ENCODE peak calls at places on chromosomes 7 and 10, in ten cellular contexts. S is psoas muscle; A is AG09319; V is mesothelial cell of epicardium; O is brain microvascular endothelial cell; T is heart right ventricle; G is CD8-positive, alpha-beta T cell; D is A549; R is CD4-positive, alpha-beta T cell; B is bronchial epithelial cell. F is an unnamed sample.
A peak's percentile ranks its signal among the peaks of the same experiment; 100 is the strongest.

GRCh38 chr7:6631605-6632004 is 5.5 kb upstream of the ZNF316 start:
- DNase-seq in V (no peak), T (no peak), G (no peak), B (peak; percentile 21), S (no peak), A (no peak), D (no peak), O (no peak), R (no peak), F (peak; percentile 45)

GRCh38 chr7:32164341-32164996 is 94.3 kb upstream of the PDE1C start:
- DNase-seq in O (peak; percentile 76), V (no peak), A (no peak), B (peak; percentile 72), T (no peak), G (no peak), D (peak; percentile 75), S (no peak), R (no peak), F (peak; percentile 81)

GRCh38 chr7:6305330-6305729 is 32.9 kb upstream of the CYTH3 start:
- DNase-seq in G (no peak), T (no peak), B (no peak), O (no peak), D (peak; percentile 74), R (no peak), S (no peak), V (no peak), A (no peak), F (no peak)

GRCh38 chr7:2175514-2175913 is 57.2 kb downstream of the MAD1L1 start:
- DNase-seq in G (no peak), B (peak; percentile 78), S (no peak), V (no peak), T (no peak), D (peak; percentile 33), R (no peak), O (peak; percentile 91), A (peak; percentile 96), F (peak; percentile 77)

GRCh38 chr7:911791-912480 is 35.6 kb downstream of the GET4 start:
- DNase-seq in G (peak; percentile 15), T (no peak), R (no peak), A (no peak), D (no peak), O (no peak), V (no peak), B (no peak), S (no peak), F (no peak)

GRCh38 chr7:16106300-16106699 is 315.0 kb downstream of the CRPPA start:
- DNase-seq in T (no peak), D (no peak), V (no peak), G (no peak), B (peak; percentile 48), S (no peak), R (no peak), O (no peak), A (no peak), F (peak; percentile 74)

GRCh38 chr7:78383096-78383495 is 584.5 kb downstream of the PHTF2 start:
- DNase-seq in A (no peak), O (no peak), S (no peak), B (no peak), V (no peak), R (no peak), G (no peak), D (no peak), T (no peak), F (no peak)

GRCh38 chr7:2560175-2560695 is 1.5 kb downstream of the IQCE start:
- DNase-seq in O (no peak), D (no peak), R (no peak), T (no peak), B (no peak), G (no peak), S (no peak), A (no peak), V (no peak), F (no peak)

GRCh38 chr10:79947083-79947415 is 1.9 kb downstream of the SFTPD start:
- DNase-seq in O (no peak), T (no peak), R (no peak), B (peak; percentile 14), A (no peak), V (no peak), G (no peak), S (no peak), D (no peak), F (peak; percentile 21)

GRCh38 chr10:32253300-32253699 is 93.7 kb downstream of the EPC1 start:
- DNase-seq in G (no peak), R (no peak), S (no peak), V (no peak), B (peak; percentile 88), T (no peak), O (peak; percentile 19), D (peak; percentile 23), A (no peak), F (peak; percentile 96)

GRCh38 chr10:17649836-17650235 is 5.9 kb downstream of the STAM start:
- DNase-seq in R (no peak), V (no peak), A (no peak), T (no peak), G (no peak), S (no peak), D (no peak), B (no peak), O (peak; percentile 39), F (no peak)

GRCh38 chr10:89207181-89207800 is at the start of gene CH25H:
- DNase-seq in S (peak; percentile 84), T (peak; percentile 72), A (no peak), R (peak; percentile 24), G (peak; percentile 49), B (peak; percentile 69), O (peak; percentile 71), D (peak; percentile 39), V (peak; percentile 31), F (peak; percentile 85)

GRCh38 chr10:56823849-56824248 is 462.8 kb upstream of the ZWINT start:
- DNase-seq in A (no peak), D (peak; percentile 17), B (peak; percentile 4), S (no peak), G (no peak), V (no peak), R (no peak), T (no peak), O (no peak), F (peak; percentile 34)
- TF ChIP-seq CTCF in A (no peak), D (no peak), B (peak; percentile 10), S (no peak), G (no peak), V (peak; percentile 5), R (no peak), T (no peak), O (peak; percentile 7), F (no peak)

GRCh38 chr10:5666324-5667220 is at the start of gene ASB13:
- DNase-seq in V (peak; percentile 53), S (peak; percentile 87), R (peak; percentile 31), T (peak; percentile 84), A (no peak), D (peak; percentile 55), G (no peak), B (peak; percentile 13), O (no peak), F (peak; percentile 59)
- TF ChIP-seq CTCF in V (no peak), S (no peak), R (no peak), T (peak; percentile 8), A (no peak), D (no peak), G (no peak), B (no peak), O (no peak), F (no peak)

GRCh38 chr7:141975806-141976523 is 2.4 kb upstream of the TAS2R38 start:
- DNase-seq in B (peak; percentile 59), A (no peak), O (peak; percentile 57), V (peak; percentile 50), G (peak; percentile 59), T (peak; percentile 67), D (peak; percentile 77), R (peak; percentile 57), S (peak; percentile 61), F (peak; percentile 81)
- TF ChIP-seq CTCF in B (peak; percentile 92), A (no peak), O (peak; percentile 95), V (peak; percentile 80), G (peak; percentile 76), T (peak; percentile 71), D (peak; percentile 98), R (peak; percentile 78), S (peak; percentile 44), F (peak; percentile 95)

GRCh38 chr10:121411006-121411405 is 187.2 kb downstream of the FGFR2 start:
- DNase-seq in B (no peak), V (no peak), S (no peak), T (no peak), G (no peak), O (no peak), R (no peak), A (no peak), D (no peak), F (no peak)
- TF ChIP-seq CTCF in B (no peak), V (no peak), S (no peak), T (no peak), G (no peak), O (no peak), R (no peak), A (no peak), D (no peak), F (no peak)

DNA sequence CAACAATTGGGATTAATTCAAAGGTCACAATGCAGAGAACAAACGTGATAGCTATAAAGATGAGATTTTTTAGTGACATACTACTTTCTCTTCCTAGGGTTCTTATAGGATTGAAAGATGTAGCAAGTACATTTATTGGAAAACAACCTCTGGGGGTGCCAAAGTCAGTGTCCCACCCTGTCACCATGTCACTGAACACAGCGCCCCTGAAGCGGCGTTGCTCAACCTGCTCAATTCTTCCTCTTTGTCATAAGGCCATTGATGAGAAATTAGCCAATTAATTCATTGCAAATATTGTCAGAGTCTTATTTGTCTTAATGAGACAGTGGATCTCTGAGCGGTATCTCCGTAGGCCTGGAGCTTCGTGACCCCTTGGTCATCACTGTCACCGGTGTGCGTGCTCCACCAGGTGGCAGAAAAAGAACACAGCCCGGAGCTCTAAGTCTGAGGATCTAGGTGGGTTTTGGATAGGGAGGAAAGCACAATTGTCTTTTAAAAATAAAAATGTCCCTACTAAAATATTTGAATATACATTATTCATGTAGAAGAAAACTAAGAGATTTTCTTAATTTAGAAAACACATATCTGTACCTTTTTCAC is 362.6 kb downstream of the PAXIP1 start:
- DNase-seq in A (no peak), D (no peak), G (no peak), S (no peak), T (no peak), V (no peak), O (no peak), B (no peak), R (no peak), F (no peak)
- TF ChIP-seq CTCF in A (no peak), D (no peak), G (no peak), S (no peak), T (peak; percentile 8), V (no peak), O (no peak), B (no peak), R (no peak), F (no peak)